ENCODE peak calls at places on chromosomes 1 and 21, in six cellular contexts. X is heart right ventricle, H is adrenal gland, T is stomach, Q is spleen, N is tibial nerve. B is an unnamed sample.

GRCh38 chr1:54919367-54920359 is 32.7 kb upstream of the DHCR24 start:
- DNase-seq in T (no peak), Q (no peak), N (no peak), X (no peak), H (no peak), B (no peak)

GRCh38 chr1:247536340-247536739 is at the start of gene OR2C3:
- DNase-seq in Q (no peak), H (no peak), X (no peak), T (no peak), N (no peak), B (no peak)

GRCh38 chr1:42240964-42241755 is 76.6 kb upstream of the GUCA2A start:
- DNase-seq in H (no peak), Q (no peak), T (no peak), N (no peak), X (no peak), B (no peak)

GRCh38 chr1:176617881-176618280 is 154.9 kb downstream of the PAPPA2 start:
- DNase-seq in H (no peak), T (no peak), N (no peak), X (no peak), Q (no peak), B (no peak)

GRCh38 chr1:3886691-3887090 is 13.4 kb downstream of the C1orf174 start:
- DNase-seq in X (no peak), N (no peak), H (no peak), Q (peak), T (no peak), B (peak)

GRCh38 chr1:172678990-172679772 is 20.3 kb downstream of the FASLG start:
- DNase-seq in H (no peak), N (no peak), X (no peak), Q (no peak), T (no peak), B (no peak)

GRCh38 chr1:235941852-235942624 is 75.3 kb upstream of the LYST start:
- DNase-seq in T (no peak), H (no peak), N (no peak), X (no peak), Q (no peak), B (no peak)

GRCh38 chr1:209845405-209845725 is 17.6 kb downstream of the UTP25 start:
- DNase-seq in X (no peak), Q (no peak), T (no peak), H (no peak), N (no peak), B (no peak)

GRCh38 chr1:160376525-160377131 is 9.8 kb downstream of the NHLH1 start:
- DNase-seq in T (no peak), X (no peak), N (no peak), H (peak), Q (no peak), B (no peak)

GRCh38 chr1:227372662-227373061 is 54.4 kb upstream of the CDC42BPA start:
- DNase-seq in Q (no peak), T (peak), H (peak), N (no peak), X (no peak), B (no peak)

GRCh38 chr1:231040019-231040799 is at the start of gene FAM89A:
- DNase-seq in H (peak), T (peak), Q (peak), X (peak), N (peak), B (peak)

GRCh38 chr1:156489166-156489934 is 11.2 kb downstream of the MEF2D start:
- DNase-seq in X (peak), T (no peak), N (no peak), H (no peak), Q (no peak), B (no peak)

GRCh38 chr1:167984886-167985489 is 48.1 kb upstream of the MPC2 start:
- DNase-seq in Q (no peak), H (no peak), N (no peak), T (no peak), X (no peak), B (no peak)

GRCh38 chr21:34987673-34988072 is 61.4 kb downstream of the RUNX1 start:
- DNase-seq in Q (no peak), H (no peak), N (no peak), T (no peak), X (no peak), B (no peak)

GRCh38 chr1:7470904-7471638 is 300.0 kb upstream of the VAMP3 start:
- DNase-seq in X (peak), N (peak), Q (no peak), T (peak), H (peak), B (peak)

GRCh38 chr1:179510038-179510437 is 65.7 kb downstream of the NPHS2 start:
- DNase-seq in T (no peak), N (no peak), Q (no peak), H (no peak), X (no peak), B (no peak)

GRCh38 chr1:22398656-22399420 is 52.8 kb upstream of the ZBTB40 start:
- DNase-seq in T (no peak), Q (no peak), H (no peak), X (no peak), N (no peak), B (no peak)

GRCh38 chr1:222557148-222557547 is 9.2 kb upstream of the HHIPL2 start:
- DNase-seq in N (no peak), H (no peak), X (no peak), T (no peak), Q (no peak), B (no peak)

GRCh38 chr1:238950786-238951185 is 435.6 kb upstream of the CHRM3 start:
- DNase-seq in Q (no peak), N (no peak), T (no peak), X (no peak), H (no peak), B (no peak)

GRCh38 chr1:99503276-99503747 is 142.6 kb upstream of the PALMD start:
- DNase-seq in Q (no peak), T (no peak), X (no peak), N (no peak), H (peak), B (no peak)

GRCh38 chr1:48823161-48823560 is 46.5 kb upstream of the BEND5 start:
- DNase-seq in N (no peak), Q (no peak), T (peak), X (no peak), H (peak), B (peak)

GRCh38 chr1:55041613-55042012 is 2.3 kb downstream of the PCSK9 start:
- DNase-seq in Q (no peak), X (no peak), T (no peak), N (no peak), H (no peak), B (no peak)

GRCh38 chr1:118123436-118123835 is 61.6 kb downstream of the SPAG17 start:
- DNase-seq in N (no peak), Q (no peak), H (no peak), X (no peak), T (no peak), B (no peak)

GRCh38 chr1:182101415-182102041 is 40.0 kb upstream of the ZNF648 start:
- DNase-seq in Q (no peak), H (no peak), T (peak), X (no peak), N (no peak), B (no peak)

GRCh38 chr1:217313096-217313495 is 317.8 kb downstream of the GPATCH2 start:
- DNase-seq in H (no peak), T (no peak), Q (no peak), X (no peak), N (no peak), B (no peak)

GRCh38 chr1:180188103-180188506 is 33.4 kb downstream of the QSOX1 start:
- DNase-seq in T (peak), H (peak), Q (no peak), X (peak), N (peak), B (no peak)

GRCh38 chr1:14949836-14950674 is 203.5 kb upstream of the TMEM51 start:
- DNase-seq in Q (no peak), X (no peak), T (no peak), H (no peak), N (no peak), B (peak)

GRCh38 chr1:209150114-209150513 is 433.4 kb upstream of the CAMK1G start:
- DNase-seq in T (no peak), Q (no peak), N (no peak), H (peak), X (no peak), B (no peak)

GRCh38 chr1:16321176-16321867 is 31.0 kb downstream of the FBXO42 start:
- DNase-seq in Q (no peak), H (no peak), X (no peak), N (no peak), T (no peak), B (no peak)

GRCh38 chr1:180994262-180994661 is 28.4 kb downstream of the STX6 start:
- DNase-seq in H (no peak), Q (no peak), T (no peak), N (no peak), X (no peak), B (no peak)

GRCh38 chr1:116762781-116763115 is 8.5 kb downstream of the CD2 start:
- DNase-seq in X (no peak), Q (peak), T (no peak), H (no peak), N (no peak), B (no peak)

DNA sequence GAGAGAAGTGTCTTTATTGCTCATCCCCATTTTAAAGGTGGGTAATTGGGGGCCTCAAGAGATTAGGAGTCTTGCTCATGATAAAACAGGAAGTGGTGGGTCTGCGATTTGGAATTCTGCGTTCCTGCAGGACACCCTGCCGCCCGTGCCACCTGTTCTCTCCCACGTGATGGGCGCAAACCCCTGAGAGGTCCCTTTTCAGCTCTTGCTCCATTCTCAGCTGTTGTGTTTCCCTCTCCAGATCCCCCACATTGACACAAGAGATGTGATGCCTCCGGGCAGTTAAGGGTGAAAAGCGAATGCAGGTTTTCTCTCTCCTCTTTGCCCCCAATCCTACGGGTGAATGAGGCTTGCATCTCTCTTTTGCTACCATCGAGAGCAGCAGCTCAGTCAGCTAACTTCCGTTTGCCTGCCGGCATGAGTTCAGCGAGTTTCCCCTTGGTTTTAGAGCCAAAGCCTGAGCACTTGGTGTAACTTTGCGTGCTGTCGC is 57.5 kb downstream of the KIF26B start:
- DNase-seq in H (no peak), X (no peak), N (no peak), Q (no peak), T (no peak), B (no peak)
- H3K4me3 ChIP-seq in H (no peak), X (no peak), N (no peak), Q (no peak), T (no peak), B (no peak)

DNA sequence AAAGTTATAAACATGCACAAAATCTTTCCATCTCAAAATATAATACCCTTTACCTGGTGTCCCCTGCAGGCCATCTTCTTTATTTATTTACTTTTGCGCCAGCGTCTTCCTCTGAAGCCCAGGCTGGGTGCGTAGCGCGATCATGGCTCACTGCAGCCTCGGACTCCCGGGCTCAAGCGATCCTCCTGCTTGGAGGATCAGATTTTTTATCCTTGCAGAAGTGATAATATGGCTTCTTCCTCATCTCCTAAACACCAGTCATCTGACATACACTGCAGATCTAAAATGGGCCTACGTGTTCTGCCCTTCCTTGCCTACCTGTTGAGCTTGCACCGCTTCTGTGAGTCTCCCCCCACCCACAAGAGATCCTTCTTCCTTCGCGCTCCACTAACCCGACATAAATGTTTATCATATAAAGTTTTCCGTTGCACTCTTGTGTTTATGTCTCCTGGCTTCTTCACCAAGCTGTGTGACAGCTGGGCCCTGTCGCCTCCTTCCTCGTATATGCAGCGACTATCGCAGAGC is 506 bp upstream of the SRP9 start:
- DNase-seq in Q (no peak), N (no peak), T (no peak), H (no peak), X (no peak), B (no peak)
- H3K4me3 ChIP-seq in Q (peak), N (peak), T (peak), H (peak), X (peak), B (peak)

DNA sequence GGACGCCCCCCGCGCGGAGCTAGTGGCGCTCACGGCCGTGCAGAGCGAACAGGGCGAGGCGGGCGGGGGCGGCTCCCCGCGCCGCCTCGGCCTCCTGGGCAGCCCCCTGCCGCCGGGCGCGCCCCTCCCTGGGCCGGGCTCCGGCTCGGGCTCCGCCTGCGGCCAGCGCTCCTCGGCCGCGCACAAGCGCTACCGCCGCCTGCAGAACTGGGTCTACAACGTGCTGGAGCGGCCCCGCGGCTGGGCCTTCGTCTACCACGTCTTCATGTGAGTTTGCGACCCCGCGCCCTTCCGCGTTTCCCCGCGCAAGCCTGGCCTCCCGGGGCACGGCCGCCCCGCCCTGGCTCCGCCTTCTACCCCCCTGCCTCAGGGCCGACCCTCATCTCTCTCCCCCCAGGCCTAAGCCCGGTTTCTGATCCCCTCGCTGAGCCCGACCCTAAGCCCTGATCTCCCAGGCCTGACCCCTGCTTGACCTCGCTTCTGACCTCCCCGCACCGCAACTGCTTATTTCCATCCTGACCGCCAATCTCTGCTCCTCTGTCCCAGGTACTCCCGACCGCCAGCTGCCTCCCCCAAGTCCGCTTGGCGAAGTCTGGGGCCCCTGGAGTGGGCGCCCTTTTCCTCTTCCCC is 669 bp downstream of the KCNQ4 start:
- DNase-seq in H (no peak), T (peak), N (no peak), Q (peak), X (no peak), B (no peak)
- H3K4me3 ChIP-seq in H (peak), T (peak), N (peak), Q (no peak), X (peak), B (no peak)

GRCh38 chr1:151991663-151992344 is 1.9 kb downstream of the S100A10 start:
- DNase-seq in H (no peak), X (no peak), N (no peak), Q (no peak), T (no peak), B (no peak)
- H3K4me3 ChIP-seq in H (peak), X (peak), N (peak), Q (no peak), T (peak), B (peak)

DNA sequence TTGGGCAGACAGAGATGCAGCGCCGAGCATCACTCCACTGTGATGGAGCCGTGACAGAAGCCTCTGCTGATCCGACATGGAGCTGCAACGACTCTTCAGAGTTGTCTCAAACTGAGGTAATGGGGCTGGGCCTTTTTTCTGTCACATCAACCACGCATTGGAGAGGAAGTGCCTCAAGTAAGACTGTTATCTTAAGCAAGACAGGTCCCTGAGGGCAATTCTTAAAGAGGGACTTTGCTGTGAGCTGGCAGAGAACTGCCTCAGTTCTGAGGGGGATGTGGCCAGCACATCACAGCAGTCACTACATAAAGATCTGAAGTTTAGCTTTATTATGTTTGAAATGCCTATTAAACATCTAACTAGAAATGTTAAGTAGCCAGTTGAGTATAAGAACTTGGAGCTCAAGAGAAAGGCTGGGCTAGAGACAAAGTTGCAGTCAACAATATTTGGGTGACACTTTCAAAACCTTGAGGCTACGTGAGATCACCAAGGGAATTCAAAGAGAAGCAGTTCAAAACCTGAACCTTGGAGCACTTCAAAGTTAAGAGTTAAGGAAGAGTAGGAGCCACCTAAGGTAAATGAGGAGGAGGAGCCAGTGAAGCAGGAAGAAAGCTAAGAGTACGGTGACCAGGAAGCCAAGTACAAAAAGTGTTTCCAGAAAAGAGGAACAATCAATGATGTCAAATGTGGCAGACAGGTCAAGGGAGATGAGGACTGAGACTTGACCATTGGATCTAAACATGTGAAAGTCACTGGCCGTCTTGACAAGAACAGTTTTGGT is 54.2 kb upstream of the BCL9 start:
- DNase-seq in X (no peak), T (no peak), H (no peak), N (no peak), Q (no peak), B (no peak)
- H3K4me3 ChIP-seq in X (no peak), T (no peak), H (no peak), N (no peak), Q (no peak), B (no peak)

DNA sequence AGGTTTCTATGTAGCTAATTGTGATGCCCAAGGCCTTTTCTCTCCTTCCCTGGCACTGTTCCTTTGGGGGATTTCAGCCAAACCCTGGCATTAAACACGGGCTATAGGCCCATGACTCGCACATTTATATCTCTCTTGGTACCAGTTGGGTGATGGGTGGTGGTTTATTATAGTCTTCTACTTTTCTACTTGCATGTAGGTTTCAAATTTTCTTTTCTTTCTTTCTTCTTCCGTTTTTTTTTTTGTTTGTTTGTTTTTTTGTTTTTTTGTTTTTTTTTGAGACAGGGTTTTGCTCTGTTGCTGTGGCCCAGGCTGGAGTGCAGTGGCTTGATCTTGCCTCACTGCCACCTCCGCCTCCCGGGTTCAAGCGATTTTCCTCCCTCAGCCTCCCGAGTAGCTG is 1.1 kb downstream of the IL10RB start:
- DNase-seq in Q (no peak), T (no peak), H (no peak), N (no peak), X (no peak), B (no peak)
- H3K4me3 ChIP-seq in Q (no peak), T (peak), H (peak), N (peak), X (peak), B (peak)

GRCh38 chr1:19469004-19469403 is 16.3 kb downstream of the CAPZB start:
- DNase-seq in H (no peak), X (no peak), T (no peak), N (no peak), Q (peak), B (no peak)
- H3K4me3 ChIP-seq in H (no peak), X (no peak), T (no peak), N (no peak), Q (no peak), B (no peak)

GRCh38 chr1:186202174-186202843 is 172.7 kb downstream of the TPR start:
- DNase-seq in H (no peak), Q (no peak), X (no peak), N (no peak), T (no peak), B (no peak)
- H3K4me3 ChIP-seq in H (no peak), Q (no peak), X (no peak), N (no peak), T (no peak), B (no peak)

DNA sequence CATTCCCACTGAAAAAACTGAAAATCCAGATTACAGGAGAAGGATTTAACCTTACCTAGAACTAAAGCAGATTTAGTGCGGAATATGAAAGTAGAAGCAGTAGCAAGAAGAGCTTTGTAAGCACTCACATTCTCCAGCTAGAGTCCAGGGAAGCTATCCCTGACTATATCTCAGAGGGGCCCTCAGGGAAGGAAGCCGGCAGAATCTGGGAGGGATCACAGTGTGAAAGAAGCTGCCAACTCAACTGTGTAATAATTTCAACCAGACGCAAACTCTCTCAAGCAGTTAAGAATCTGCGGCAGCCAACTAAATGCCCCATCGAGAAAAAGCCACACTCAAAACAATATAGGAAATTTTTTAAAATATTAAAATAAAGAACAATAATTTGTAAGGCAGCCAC is 163.8 kb downstream of the EIF4G3 start:
- DNase-seq in Q (no peak), N (no peak), T (no peak), X (no peak), H (no peak), B (no peak)
- H3K4me3 ChIP-seq in Q (no peak), N (no peak), T (no peak), X (no peak), H (no peak), B (no peak)

B was measured in kidney.